ENCODE peak calls at places on chromosomes 11 and 22, in five cellular contexts. One of them, this sample, is unnamed.

GRCh38 chr11:13009921-13010736 is 1.0 kb downstream of the RASSF10 start:
- DNase-seq in endodermal cell: peak; percentile 87
- DNase-seq in CD8-positive, alpha-beta memory T cell: no peak
- DNase-seq in dorsolateral prefrontal cortex: no peak
- DNase-seq in right lobe of liver: peak; percentile 89
- DNase-seq in this sample: no peak

GRCh38 chr11:86803641-86804040 is 3.3 kb downstream of the PRSS23 start:
- DNase-seq in endodermal cell: no peak
- DNase-seq in CD8-positive, alpha-beta memory T cell: no peak
- DNase-seq in dorsolateral prefrontal cortex: no peak
- DNase-seq in right lobe of liver: no peak
- DNase-seq in this sample: no peak

GRCh38 chr11:67413266-67413797 is 2.1 kb upstream of the CARNS1 start:
- DNase-seq in endodermal cell: no peak
- DNase-seq in CD8-positive, alpha-beta memory T cell: no peak
- DNase-seq in dorsolateral prefrontal cortex: no peak
- DNase-seq in right lobe of liver: no peak
- DNase-seq in this sample: no peak

GRCh38 chr11:35242843-35243242 is 103.9 kb downstream of the CD44 start:
- DNase-seq in endodermal cell: no peak
- DNase-seq in CD8-positive, alpha-beta memory T cell: no peak
- DNase-seq in dorsolateral prefrontal cortex: no peak
- DNase-seq in right lobe of liver: no peak
- DNase-seq in this sample: no peak

GRCh38 chr11:32302826-32303225 is 132.5 kb downstream of the WT1 start:
- DNase-seq in endodermal cell: no peak
- DNase-seq in CD8-positive, alpha-beta memory T cell: no peak
- DNase-seq in dorsolateral prefrontal cortex: no peak
- DNase-seq in right lobe of liver: no peak
- DNase-seq in this sample: no peak

GRCh38 chr11:15158351-15159015 is 43.8 kb downstream of the INSC start:
- DNase-seq in endodermal cell: no peak
- DNase-seq in CD8-positive, alpha-beta memory T cell: no peak
- DNase-seq in dorsolateral prefrontal cortex: no peak
- DNase-seq in right lobe of liver: no peak
- DNase-seq in this sample: no peak

GRCh38 chr22:36286096-36286957 is 33.4 kb downstream of the APOL1 start:
- DNase-seq in endodermal cell: peak; percentile 97
- DNase-seq in CD8-positive, alpha-beta memory T cell: peak; percentile 75
- DNase-seq in dorsolateral prefrontal cortex: peak; percentile 85
- DNase-seq in right lobe of liver: peak; percentile 84
- DNase-seq in this sample: peak; percentile 89

GRCh38 chr22:44582016-44582415 is 84.0 kb upstream of the RTL6 start:
- DNase-seq in endodermal cell: peak; percentile 27
- DNase-seq in CD8-positive, alpha-beta memory T cell: no peak
- DNase-seq in dorsolateral prefrontal cortex: no peak
- DNase-seq in right lobe of liver: peak; percentile 37
- DNase-seq in this sample: peak; percentile 56

GRCh38 chr11:72085836-72086475 is 5.3 kb downstream of the LRRC51 start:
- DNase-seq in endodermal cell: no peak
- DNase-seq in CD8-positive, alpha-beta memory T cell: no peak
- DNase-seq in dorsolateral prefrontal cortex: no peak
- DNase-seq in right lobe of liver: no peak
- DNase-seq in this sample: no peak

GRCh38 chr11:128290106-128290840 is 297.1 kb downstream of the ETS1 start:
- DNase-seq in endodermal cell: peak; percentile 77
- DNase-seq in CD8-positive, alpha-beta memory T cell: peak; percentile 80
- DNase-seq in dorsolateral prefrontal cortex: peak; percentile 36
- DNase-seq in right lobe of liver: no peak
- DNase-seq in this sample: peak; percentile 76

GRCh38 chr11:128288368-128288767 is 299.0 kb downstream of the ETS1 start:
- DNase-seq in endodermal cell: no peak
- DNase-seq in CD8-positive, alpha-beta memory T cell: no peak
- DNase-seq in dorsolateral prefrontal cortex: no peak
- DNase-seq in right lobe of liver: no peak
- DNase-seq in this sample: no peak

GRCh38 chr11:128291043-128291442 is 296.3 kb downstream of the ETS1 start:
- DNase-seq in endodermal cell: no peak
- DNase-seq in CD8-positive, alpha-beta memory T cell: no peak
- DNase-seq in dorsolateral prefrontal cortex: no peak
- DNase-seq in right lobe of liver: no peak
- DNase-seq in this sample: no peak

GRCh38 chr11:128291835-128292234 is 295.5 kb downstream of the ETS1 start:
- DNase-seq in endodermal cell: no peak
- DNase-seq in CD8-positive, alpha-beta memory T cell: peak; percentile 73
- DNase-seq in dorsolateral prefrontal cortex: no peak
- DNase-seq in right lobe of liver: no peak
- DNase-seq in this sample: no peak

DNA sequence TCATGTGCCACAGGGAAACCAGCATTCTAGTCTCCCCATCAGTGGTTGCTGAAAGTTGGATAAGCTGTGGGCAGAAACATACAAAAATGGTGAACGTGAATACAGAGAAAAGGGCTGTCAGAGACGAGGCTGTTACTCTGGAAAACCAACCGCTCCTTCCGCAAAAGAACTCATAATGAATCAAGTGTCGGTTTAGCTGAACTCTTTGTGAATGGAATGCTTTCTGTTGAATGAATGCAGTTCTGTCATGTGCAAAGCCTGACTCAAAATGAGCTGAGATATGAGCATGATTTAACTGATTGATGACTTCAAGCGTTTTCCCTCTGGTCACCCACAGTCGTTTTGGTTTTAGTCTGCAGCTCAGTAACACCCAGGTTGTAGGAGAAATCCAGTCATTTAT is 298.3 kb downstream of the ETS1 start:
- DNase-seq in endodermal cell: no peak
- DNase-seq in CD8-positive, alpha-beta memory T cell: no peak
- DNase-seq in dorsolateral prefrontal cortex: no peak
- DNase-seq in right lobe of liver: no peak
- DNase-seq in this sample: no peak
- H3K27me3 ChIP-seq in endodermal cell: no peaks in the 10 kb centered on the region
- H3K27me3 ChIP-seq in CD8-positive, alpha-beta memory T cell: no peaks in the 10 kb centered on the region
- H3K27me3 ChIP-seq in dorsolateral prefrontal cortex: no peaks in the 10 kb centered on the region
- H3K27me3 ChIP-seq in right lobe of liver: no peaks in the 10 kb centered on the region
- H3K27me3 ChIP-seq in this sample: no peaks in the 10 kb centered on the region

GRCh38 chr22:22599248-22599647 is 40.2 kb upstream of the PRAME start:
- DNase-seq in endodermal cell: no peak
- DNase-seq in CD8-positive, alpha-beta memory T cell: no peak
- DNase-seq in dorsolateral prefrontal cortex: no peak
- DNase-seq in right lobe of liver: no peak
- DNase-seq in this sample: no peak
- H3K27me3 ChIP-seq in endodermal cell: no peaks in the 10 kb centered on the region
- H3K27me3 ChIP-seq in CD8-positive, alpha-beta memory T cell: no peaks in the 10 kb centered on the region
- H3K27me3 ChIP-seq in dorsolateral prefrontal cortex: no peaks in the 10 kb centered on the region
- H3K27me3 ChIP-seq in right lobe of liver: no peaks in the 10 kb centered on the region
- H3K27me3 ChIP-seq in this sample: no peaks in the 10 kb centered on the region

GRCh38 chr11:122998727-122999370 is 17.2 kb upstream of the BSX start:
- DNase-seq in endodermal cell: no peak
- DNase-seq in CD8-positive, alpha-beta memory T cell: no peak
- DNase-seq in dorsolateral prefrontal cortex: no peak
- DNase-seq in right lobe of liver: no peak
- DNase-seq in this sample: no peak
- H3K27me3 ChIP-seq in endodermal cell: no peaks in the 10 kb centered on the region
- H3K27me3 ChIP-seq in CD8-positive, alpha-beta memory T cell: no peaks in the 10 kb centered on the region
- H3K27me3 ChIP-seq in dorsolateral prefrontal cortex: peaks cover 30% of the 10 kb centered on the region
- H3K27me3 ChIP-seq in right lobe of liver: no peaks in the 10 kb centered on the region
- H3K27me3 ChIP-seq in this sample: no peaks in the 10 kb centered on the region

GRCh38 chr11:7668911-7669310 is 4.4 kb downstream of the CYB5R2 start:
- DNase-seq in endodermal cell: no peak
- DNase-seq in CD8-positive, alpha-beta memory T cell: no peak
- DNase-seq in dorsolateral prefrontal cortex: no peak
- DNase-seq in right lobe of liver: no peak
- DNase-seq in this sample: no peak
- H3K27me3 ChIP-seq in endodermal cell: no peaks in the 10 kb centered on the region
- H3K27me3 ChIP-seq in CD8-positive, alpha-beta memory T cell: peaks cover 6% of the 10 kb centered on the region
- H3K27me3 ChIP-seq in dorsolateral prefrontal cortex: peaks cover 9% of the 10 kb centered on the region
- H3K27me3 ChIP-seq in right lobe of liver: no peaks in the 10 kb centered on the region
- H3K27me3 ChIP-seq in this sample: no peaks in the 10 kb centered on the region

GRCh38 chr11:100684101-100685065 is 2.7 kb upstream of the ARHGAP42 start:
- DNase-seq in endodermal cell: no peak
- DNase-seq in CD8-positive, alpha-beta memory T cell: no peak
- DNase-seq in dorsolateral prefrontal cortex: no peak
- DNase-seq in right lobe of liver: no peak
- DNase-seq in this sample: no peak
- H3K27me3 ChIP-seq in endodermal cell: no peaks in the 10 kb centered on the region
- H3K27me3 ChIP-seq in CD8-positive, alpha-beta memory T cell: no peaks in the 10 kb centered on the region
- H3K27me3 ChIP-seq in dorsolateral prefrontal cortex: no peaks in the 10 kb centered on the region
- H3K27me3 ChIP-seq in right lobe of liver: no peaks in the 10 kb centered on the region
- H3K27me3 ChIP-seq in this sample: no peaks in the 10 kb centered on the region

GRCh38 chr22:49725516-49725915 is 102.2 kb downstream of the BRD1 start:
- DNase-seq in endodermal cell: no peak
- DNase-seq in CD8-positive, alpha-beta memory T cell: no peak
- DNase-seq in dorsolateral prefrontal cortex: no peak
- DNase-seq in right lobe of liver: no peak
- DNase-seq in this sample: no peak

GRCh38 chr22:49726701-49727101 is 101.0 kb downstream of the BRD1 start:
- DNase-seq in endodermal cell: no peak
- DNase-seq in CD8-positive, alpha-beta memory T cell: no peak
- DNase-seq in dorsolateral prefrontal cortex: no peak
- DNase-seq in right lobe of liver: no peak
- DNase-seq in this sample: no peak

GRCh38 chr22:49724893-49725489 is 102.7 kb downstream of the BRD1 start:
- DNase-seq in endodermal cell: peak; percentile 93
- DNase-seq in CD8-positive, alpha-beta memory T cell: peak; percentile 63
- DNase-seq in dorsolateral prefrontal cortex: peak; percentile 72
- DNase-seq in right lobe of liver: no peak
- DNase-seq in this sample: peak; percentile 69

GRCh38 chr22:49727191-49727880 is 100.3 kb downstream of the BRD1 start:
- DNase-seq in endodermal cell: no peak
- DNase-seq in CD8-positive, alpha-beta memory T cell: no peak
- DNase-seq in dorsolateral prefrontal cortex: no peak
- DNase-seq in right lobe of liver: no peak
- DNase-seq in this sample: no peak

DNA sequence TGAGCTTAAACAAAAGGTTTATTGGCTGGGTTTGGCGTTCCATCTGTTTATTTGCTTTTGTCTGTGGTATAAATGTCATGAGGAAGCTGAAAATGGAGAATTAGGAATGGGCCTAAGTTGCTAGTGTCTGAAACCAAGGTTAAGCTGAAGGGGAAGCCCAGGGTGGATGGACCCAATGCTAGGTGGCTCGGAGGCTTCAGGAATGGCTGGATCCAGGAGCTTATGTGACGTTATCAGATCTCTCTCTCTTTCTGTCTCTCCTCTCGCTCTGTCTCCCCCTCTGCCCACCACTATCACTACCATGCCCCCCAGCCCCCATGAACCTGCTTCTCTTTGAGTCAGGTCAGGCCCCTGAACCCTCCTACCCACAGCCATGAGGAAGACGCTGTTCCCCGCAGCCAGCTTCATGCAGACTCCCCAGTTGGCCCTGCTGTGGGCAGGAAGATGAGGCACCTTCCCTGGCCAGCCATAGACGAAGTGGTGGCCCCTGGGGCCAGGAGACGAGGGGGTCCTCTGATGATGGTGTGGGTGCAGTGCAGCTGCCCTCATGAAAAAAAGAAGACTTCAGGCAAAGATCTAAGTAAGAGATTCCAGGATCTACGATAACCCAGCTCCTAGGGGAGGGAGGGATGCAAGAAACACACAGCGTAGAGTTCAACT is 101.5 kb downstream of the BRD1 start:
- DNase-seq in endodermal cell: no peak
- DNase-seq in CD8-positive, alpha-beta memory T cell: no peak
- DNase-seq in dorsolateral prefrontal cortex: no peak
- DNase-seq in right lobe of liver: no peak
- DNase-seq in this sample: no peak
- H3K27me3 ChIP-seq in endodermal cell: peaks cover 45% of the 10 kb centered on the region
- H3K27me3 ChIP-seq in CD8-positive, alpha-beta memory T cell: peaks cover 14% of the 10 kb centered on the region
- H3K27me3 ChIP-seq in dorsolateral prefrontal cortex: peaks cover 30% of the 10 kb centered on the region
- H3K27me3 ChIP-seq in right lobe of liver: no peaks in the 10 kb centered on the region
- H3K27me3 ChIP-seq in this sample: no peaks in the 10 kb centered on the region

DNA sequence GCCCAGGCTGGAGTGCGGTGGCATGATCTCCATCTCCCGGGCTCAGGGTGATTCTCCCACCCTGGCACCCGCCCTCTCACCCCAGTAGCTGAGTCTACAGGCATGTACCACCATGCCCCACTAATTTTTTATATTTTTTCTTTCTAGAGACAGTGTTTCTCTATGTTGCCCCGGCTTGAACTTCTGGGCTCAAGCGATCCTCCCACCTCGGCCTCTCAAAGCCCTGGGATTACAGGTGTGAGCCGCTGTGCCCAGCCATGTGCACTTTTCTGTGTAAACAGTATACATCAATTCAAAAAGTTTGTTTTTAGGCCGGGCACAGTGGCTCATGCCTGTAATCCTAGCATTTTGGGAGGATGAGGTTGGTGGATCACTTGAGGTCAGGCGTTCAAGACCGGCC is 14.7 kb downstream of the GRIK4 start:
- DNase-seq in endodermal cell: no peak
- DNase-seq in CD8-positive, alpha-beta memory T cell: no peak
- DNase-seq in dorsolateral prefrontal cortex: no peak
- DNase-seq in right lobe of liver: peak; percentile 19
- DNase-seq in this sample: no peak
- H3K27me3 ChIP-seq in endodermal cell: no peaks in the 10 kb centered on the region
- H3K27me3 ChIP-seq in CD8-positive, alpha-beta memory T cell: no peaks in the 10 kb centered on the region
- H3K27me3 ChIP-seq in dorsolateral prefrontal cortex: no peaks in the 10 kb centered on the region
- H3K27me3 ChIP-seq in right lobe of liver: no peaks in the 10 kb centered on the region
- H3K27me3 ChIP-seq in this sample: no peaks in the 10 kb centered on the region

DNA sequence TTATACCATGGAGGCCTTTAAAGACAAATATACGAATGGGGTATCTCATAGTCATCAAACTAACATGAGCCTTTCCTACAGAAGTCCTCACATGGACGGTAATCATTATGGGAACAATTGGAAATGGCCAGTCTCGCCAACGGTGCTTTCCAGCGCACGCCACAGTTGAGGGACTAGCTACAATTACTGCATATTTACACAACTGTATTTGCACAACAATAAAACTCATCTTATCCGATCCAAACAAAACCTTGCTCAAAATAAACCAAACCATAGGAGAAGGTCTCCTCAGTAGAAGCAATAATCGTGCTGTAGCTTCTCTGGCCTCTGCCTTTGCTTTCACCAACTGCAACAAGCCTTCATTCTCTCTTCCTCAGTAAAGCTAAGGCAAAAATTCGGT is 5.9 kb downstream of the CADM1 start:
- DNase-seq in endodermal cell: no peak
- DNase-seq in CD8-positive, alpha-beta memory T cell: no peak
- DNase-seq in dorsolateral prefrontal cortex: no peak
- DNase-seq in right lobe of liver: no peak
- DNase-seq in this sample: no peak
- H3K27me3 ChIP-seq in endodermal cell: peaks cover 27% of the 10 kb centered on the region
- H3K27me3 ChIP-seq in CD8-positive, alpha-beta memory T cell: peaks cover 17% of the 10 kb centered on the region
- H3K27me3 ChIP-seq in dorsolateral prefrontal cortex: no peaks in the 10 kb centered on the region
- H3K27me3 ChIP-seq in right lobe of liver: no peaks in the 10 kb centered on the region
- H3K27me3 ChIP-seq in this sample: no peaks in the 10 kb centered on the region

GRCh38 chr11:57478971-57479663 is 18.8 kb downstream of the RTN4RL2 start:
- DNase-seq in endodermal cell: no peak
- DNase-seq in CD8-positive, alpha-beta memory T cell: no peak
- DNase-seq in dorsolateral prefrontal cortex: no peak
- DNase-seq in right lobe of liver: no peak
- DNase-seq in this sample: no peak
- H3K27me3 ChIP-seq in endodermal cell: peaks cover 98% of the 10 kb centered on the region
- H3K27me3 ChIP-seq in CD8-positive, alpha-beta memory T cell: peaks cover 5% of the 10 kb centered on the region
- H3K27me3 ChIP-seq in dorsolateral prefrontal cortex: peaks cover 21% of the 10 kb centered on the region
- H3K27me3 ChIP-seq in right lobe of liver: no peaks in the 10 kb centered on the region
- H3K27me3 ChIP-seq in this sample: no peaks in the 10 kb centered on the region